ENCODE peak calls at places on chromosomes 7 and 10, in four cellular contexts. G is A549, K is K562, N is HepG2. L is an unnamed sample.

GRCh38 chr10:95542330-95542729 is 18.8 kb downstream of the SORBS1 start:
- DNase-seq in G (no peak), K (no peak), N (no peak), L (no peak)

GRCh38 chr10:19817251-19818046 is 1.2 kb downstream of the PLXDC2 start:
- DNase-seq in G (no peak), K (no peak), N (no peak), L (no peak)

GRCh38 chr7:38929460-38930171 is 20.6 kb upstream of the VPS41 start:
- DNase-seq in G (peak; percentile 20), K (peak; percentile 17), N (no peak), L (no peak)

GRCh38 chr7:81499262-81500116 is 270.4 kb downstream of the HGF start:
- DNase-seq in G (peak; percentile 93), K (no peak), N (peak; percentile 63), L (peak; percentile 28)

GRCh38 chr10:114611617-114612016 is 46.5 kb downstream of the ABLIM1 start:
- DNase-seq in G (no peak), K (no peak), N (no peak), L (no peak)

GRCh38 chr7:36546331-36546730 is 156.7 kb downstream of the ANLN start:
- DNase-seq in G (no peak), K (no peak), N (no peak), L (no peak)

GRCh38 chr10:76021391-76021790 is 590.0 kb downstream of the LRMDA start:
- DNase-seq in G (no peak), K (no peak), N (no peak), L (no peak)

GRCh38 chr10:86665868-86666267 is 2.4 kb upstream of the LDB3 start:
- DNase-seq in G (no peak), K (no peak), N (no peak), L (no peak)

GRCh38 chr7:40219917-40220316 is 85.1 kb downstream of the SUGCT start:
- DNase-seq in G (no peak), K (no peak), N (no peak), L (no peak)

GRCh38 chr10:91007656-91008055 is 86.8 kb upstream of the ANKRD1 start:
- DNase-seq in G (no peak), K (no peak), N (no peak), L (no peak)

GRCh38 chr10:24849537-24850299 is 102.7 kb downstream of the PRTFDC1 start:
- DNase-seq in G (peak; percentile 84), K (no peak), N (no peak), L (no peak)

GRCh38 chr10:62853710-62854109 is 37.5 kb upstream of the EGR2 start:
- DNase-seq in G (no peak), K (no peak), N (no peak), L (no peak)

GRCh38 chr7:149286811-149287400 is 24.9 kb downstream of the ZNF783 start:
- DNase-seq in G (no peak), K (no peak), N (no peak), L (no peak)

GRCh38 chr10:13779748-13780147 is 193.0 kb downstream of the PRPF18 start:
- DNase-seq in G (no peak), K (no peak), N (no peak), L (no peak)

GRCh38 chr7:159012353-159013069 is 132.2 kb downstream of the VIPR2 start:
- DNase-seq in G (peak; percentile 62), K (no peak), N (no peak), L (no peak)

GRCh38 chr7:30717181-30717580 is 34.8 kb upstream of the INMT start:
- DNase-seq in G (peak; percentile 27), K (no peak), N (no peak), L (no peak)

GRCh38 chr7:79471283-79471682 is 17.8 kb upstream of the MAGI2 start:
- DNase-seq in G (no peak), K (no peak), N (no peak), L (no peak)

GRCh38 chr10:127426746-127427145 is 122.4 kb upstream of the NPS start:
- DNase-seq in G (no peak), K (no peak), N (no peak), L (no peak)

DNA sequence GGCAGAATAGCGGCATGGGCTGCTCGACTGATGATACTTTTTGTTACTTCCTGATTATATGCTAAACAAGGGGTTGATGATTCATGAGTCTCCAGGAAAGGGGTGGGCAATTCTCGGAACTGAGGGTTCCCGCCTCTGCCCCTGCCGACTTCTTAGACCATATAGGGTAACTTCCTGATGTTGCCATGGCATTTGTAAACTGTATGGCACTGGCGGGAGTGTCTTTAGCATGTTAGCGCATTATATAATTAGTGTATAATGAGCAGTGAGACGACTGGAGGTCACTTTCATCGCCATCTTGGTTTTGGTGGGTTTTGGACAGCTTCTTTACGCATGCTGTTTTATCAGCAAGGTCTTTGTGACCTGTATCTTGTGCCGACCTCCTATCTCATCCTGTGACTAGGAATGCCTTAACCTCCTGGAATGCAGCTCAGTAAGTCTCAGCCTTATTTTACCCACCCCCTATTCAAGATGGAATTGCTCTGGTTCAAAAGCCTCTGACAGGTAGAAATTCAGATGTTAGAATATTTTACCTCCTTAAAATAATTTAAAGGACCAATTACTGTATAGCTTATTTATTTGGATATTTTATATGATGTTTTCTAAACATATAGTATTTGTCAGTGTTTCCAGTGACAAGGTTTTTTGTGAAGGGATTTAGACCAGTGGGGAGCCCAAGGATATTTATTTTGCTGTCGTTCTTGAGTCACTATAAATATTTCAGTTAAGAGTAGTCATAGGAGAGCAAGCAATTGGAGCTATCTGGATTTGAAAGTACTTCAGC is 90.1 kb upstream of the PIK3CG start:
- DNase-seq in G (peak; percentile 94), K (peak; percentile 76), N (no peak), L (no peak)
- TF ChIP-seq USF2 in G (no peak), K (no peak), N (no peak), L (no peak)

DNA sequence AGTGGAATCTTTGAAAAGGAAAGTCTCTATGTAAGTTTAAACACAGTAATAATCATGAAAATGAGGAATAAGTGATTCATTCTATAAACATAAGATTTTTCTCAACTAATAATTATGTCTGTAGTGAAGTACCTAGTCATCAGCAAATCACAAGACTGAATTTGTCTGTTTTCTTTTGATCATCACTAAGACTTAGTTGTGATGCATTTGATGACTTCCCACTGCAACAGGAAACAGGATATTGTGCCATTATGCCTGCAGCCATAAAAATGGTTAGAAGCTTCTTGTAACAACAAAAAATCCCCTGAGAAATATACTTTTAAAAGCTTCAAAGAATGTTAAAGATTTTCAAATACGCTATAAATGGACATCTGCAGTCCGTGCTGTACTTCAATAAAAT is 1262.4 kb upstream of the PHF14 start:
- DNase-seq in G (no peak), K (no peak), N (no peak), L (no peak)
- TF ChIP-seq CHD4 in G (no peak), K (no peak), N (no peak), L (no peak)

DNA sequence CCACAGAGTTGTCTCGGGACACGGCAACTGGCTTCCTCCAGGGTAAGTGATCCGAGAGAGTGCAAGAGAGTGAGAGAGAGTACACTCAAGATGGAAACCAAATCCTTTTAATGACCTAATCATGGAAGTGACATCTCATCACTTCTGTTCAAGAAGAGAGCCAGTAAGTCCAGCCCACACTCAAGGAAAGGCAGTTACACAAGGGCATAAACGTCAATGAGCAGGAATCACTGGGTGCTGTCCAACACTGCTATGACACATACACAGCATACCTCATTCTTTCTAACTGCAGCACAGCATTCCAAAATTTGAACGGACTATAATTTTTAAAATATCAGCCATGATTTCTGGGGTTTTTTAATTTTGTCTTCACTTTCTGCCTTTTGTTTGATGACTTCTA is 29.3 kb upstream of the OSBPL3 start:
- DNase-seq in G (peak; percentile 36), K (no peak), N (no peak), L (no peak)
- TF ChIP-seq USF2 in G (no peak), K (no peak), N (no peak), L (no peak)

GRCh38 chr7:140053812-140054539 is 8.8 kb downstream of the PARP12 start:
- DNase-seq in G (no peak), K (peak; percentile 69), N (no peak), L (no peak)
- TF ChIP-seq CHD4 in G (no peak), K (no peak), N (no peak), L (no peak)

GRCh38 chr7:24668922-24669635 is 88.2 kb downstream of the GSDME start:
- DNase-seq in G (peak; percentile 32), K (peak; percentile 9), N (no peak), L (no peak)
- TF ChIP-seq USF2 in G (no peak), K (no peak), N (no peak), L (no peak)

DNA sequence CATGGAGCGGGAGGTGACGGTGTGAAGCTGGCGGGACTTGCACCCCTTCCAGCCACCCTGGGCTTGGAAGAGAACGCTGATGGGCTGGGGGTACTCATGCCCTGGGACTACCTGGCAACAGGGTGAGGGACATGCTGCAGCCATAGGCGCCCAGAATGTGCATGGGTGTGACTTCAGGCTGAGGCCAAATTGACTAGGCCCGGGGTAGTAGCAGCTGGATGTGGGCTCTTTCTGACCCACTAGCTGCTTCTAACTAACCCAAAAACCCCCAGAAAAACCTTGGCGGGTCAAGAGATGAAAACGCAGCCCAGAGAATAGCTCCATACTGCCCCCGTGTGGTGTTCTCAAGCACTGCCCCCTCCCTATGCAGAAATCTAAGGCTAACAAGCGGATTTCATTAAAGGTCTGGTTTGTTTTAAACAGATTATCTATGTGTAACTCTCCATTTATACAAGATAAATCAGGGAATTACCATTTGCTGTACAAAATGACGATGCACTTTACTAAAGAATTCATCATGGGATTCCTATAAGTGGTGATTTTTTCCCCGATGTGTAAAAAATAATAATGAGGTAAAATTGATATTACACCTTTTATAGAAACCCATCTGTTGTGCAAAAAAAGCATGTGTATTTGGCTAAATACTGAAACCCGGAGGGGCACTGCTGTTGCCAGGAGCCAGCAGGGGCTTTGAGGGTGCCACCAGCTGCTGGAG is 4.2 kb downstream of the SMARCD3 start:
- DNase-seq in G (peak; percentile 42), K (peak; percentile 83), N (no peak), L (peak; percentile 15)
- TF ChIP-seq CHD4 in G (no peak), K (no peak), N (no peak), L (no peak)

GRCh38 chr7:131074043-131074442 is 253.6 kb upstream of the MKLN1 start:
- DNase-seq in G (no peak), K (no peak), N (no peak), L (no peak)

GRCh38 chr7:131074585-131074984 is 253.1 kb upstream of the MKLN1 start:
- DNase-seq in G (no peak), K (no peak), N (no peak), L (no peak)

GRCh38 chr7:131075406-131075805 is 252.3 kb upstream of the MKLN1 start:
- DNase-seq in G (no peak), K (no peak), N (no peak), L (no peak)

GRCh38 chr7:131071786-131072504 is 255.7 kb upstream of the MKLN1 start:
- DNase-seq in G (peak; percentile 46), K (peak; percentile 63), N (no peak), L (no peak)

GRCh38 chr7:131072505-131073091 is 255.1 kb upstream of the MKLN1 start:
- DNase-seq in G (peak; percentile 54), K (peak; percentile 49), N (no peak), L (no peak)
- TF ChIP-seq USF2 in G (no peak), K (no peak), N (no peak), L (no peak)

GRCh38 chr7:120060283-120060682 is 212.7 kb upstream of the KCND2 start:
- DNase-seq in G (no peak), K (no peak), N (no peak), L (no peak)
- TF ChIP-seq CHD4 in G (no peak), K (no peak), N (no peak), L (no peak)